ENCODE peak calls at places on chromosomes 2 and 18, in seven cellular contexts. Q is HS-27A; Y is occipital lobe; S is A549; C is progenitor cell of endocrine pancreas; W is naive thymus-derived CD8-positive, alpha-beta T cell; N is GM04504. J is an unnamed sample.

GRCh38 chr2:109125595-109126500 is 3.2 kb upstream of the SH3RF3 start:
- DNase-seq in N (peak; percentile 82), S (peak; percentile 14), Y (no peak), C (no peak), Q (peak; percentile 99), W (no peak), J (no peak)

GRCh38 chr18:40566510-40566844 is 1388.6 kb upstream of the PIK3C3 start:
- DNase-seq in N (no peak), S (no peak), W (no peak), Y (no peak), Q (no peak), C (no peak), J (no peak)

GRCh38 chr2:191376981-191377629 is 131.9 kb downstream of the MYO1B start:
- DNase-seq in W (no peak), Q (peak; percentile 63), N (peak; percentile 88), C (no peak), Y (peak; percentile 63), S (peak; percentile 83), J (no peak)

GRCh38 chr2:128425216-128425615 is 106.5 kb upstream of the HS6ST1 start:
- DNase-seq in W (no peak), Y (no peak), Q (no peak), C (no peak), N (no peak), S (no peak), J (peak; percentile 36)

GRCh38 chr2:66439291-66440010 is 4.5 kb downstream of the MEIS1 start:
- DNase-seq in C (no peak), S (no peak), Y (no peak), W (no peak), N (no peak), Q (no peak), J (peak; percentile 74)

GRCh38 chr2:167733750-167734149 is 513.6 kb downstream of the STK39 start:
- DNase-seq in Y (no peak), N (no peak), Q (no peak), S (no peak), C (no peak), W (no peak), J (no peak)

GRCh38 chr2:69789762-69790600 is 39.5 kb upstream of the GMCL1 start:
- DNase-seq in Q (no peak), N (no peak), C (no peak), W (no peak), S (no peak), Y (no peak), J (no peak)

GRCh38 chr2:3784731-3785130 is 81.4 kb downstream of the DCDC2C start:
- DNase-seq in S (no peak), Y (no peak), N (no peak), C (no peak), W (no peak), Q (no peak), J (no peak)

GRCh38 chr2:16813593-16813992 is 148.0 kb upstream of the CYRIA start:
- DNase-seq in S (no peak), N (no peak), C (no peak), W (no peak), Y (no peak), Q (no peak), J (no peak)

GRCh38 chr2:208252766-208253492 is 1.9 kb downstream of the IDH1 start:
- DNase-seq in W (no peak), N (no peak), Y (no peak), Q (no peak), S (peak; percentile 16), C (no peak), J (no peak)

GRCh38 chr2:136765256-136765735 is at the start of gene THSD7B:
- DNase-seq in Y (no peak), C (no peak), Q (no peak), S (no peak), N (no peak), W (no peak), J (peak; percentile 62)

GRCh38 chr2:237652181-237652580 is 24.8 kb downstream of the LRRFIP1 start:
- DNase-seq in Y (no peak), W (no peak), N (no peak), Q (no peak), S (no peak), C (no peak), J (no peak)

GRCh38 chr2:217362710-217363109 is 502.8 kb upstream of the TNP1 start:
- DNase-seq in Y (no peak), W (no peak), S (no peak), N (no peak), Q (no peak), C (no peak), J (no peak)

GRCh38 chr2:235008584-235009044 is 56.8 kb downstream of the SH3BP4 start:
- DNase-seq in N (no peak), Q (no peak), Y (no peak), S (no peak), W (no peak), C (peak; percentile 21), J (no peak)

GRCh38 chr2:19664651-19665050 is 237.1 kb downstream of the TTC32 start:
- DNase-seq in W (no peak), N (no peak), S (no peak), Y (no peak), C (no peak), Q (no peak), J (peak; percentile 11)

GRCh38 chr2:42338567-42339190 is 22.3 kb downstream of the COX7A2L start:
- DNase-seq in Y (no peak), W (no peak), S (no peak), C (no peak), Q (no peak), N (no peak), J (no peak)

GRCh38 chr2:231985823-231986261 is 24.3 kb downstream of the DIS3L2 start:
- DNase-seq in N (no peak), S (no peak), C (no peak), W (no peak), Q (no peak), Y (no peak), J (peak; percentile 58)

GRCh38 chr2:143937563-143938346 is 582.2 kb downstream of the ZEB2 start:
- DNase-seq in N (no peak), Q (no peak), W (no peak), C (no peak), Y (no peak), S (no peak), J (no peak)

GRCh38 chr2:177604291-177605065 is 211.9 kb downstream of the AGPS start:
- DNase-seq in N (peak; percentile 79), C (no peak), W (no peak), Y (no peak), Q (no peak), S (peak; percentile 51), J (no peak)

GRCh38 chr2:85907671-85908157 is 18.9 kb upstream of the ST3GAL5 start:
- DNase-seq in Q (no peak), N (no peak), C (no peak), W (no peak), Y (no peak), S (peak; percentile 54), J (no peak)

GRCh38 chr18:29250843-29251242 is 1073.9 kb upstream of the CDH2 start:
- DNase-seq in Q (no peak), Y (no peak), W (no peak), C (no peak), S (no peak), N (no peak), J (no peak)

GRCh38 chr2:1494906-1495305 is 81.6 kb downstream of the TPO start:
- DNase-seq in Y (no peak), N (no peak), S (no peak), C (no peak), Q (no peak), W (no peak), J (no peak)

GRCh38 chr2:28047698-28048097 is 157.2 kb downstream of the BABAM2 start:
- DNase-seq in S (no peak), N (no peak), Q (no peak), Y (no peak), W (no peak), C (no peak), J (no peak)

GRCh38 chr2:228774548-228774947 is 496.5 kb downstream of the PID1 start:
- DNase-seq in W (no peak), Q (no peak), C (no peak), N (no peak), S (no peak), Y (no peak), J (no peak)

GRCh38 chr2:150937030-150937429 is 324.6 kb downstream of the RBM43 start:
- DNase-seq in C (no peak), W (no peak), Y (no peak), Q (no peak), S (no peak), N (no peak), J (no peak)

GRCh38 chr18:26771524-26771923 is 94.0 kb downstream of the AQP4 start:
- DNase-seq in C (no peak), S (peak; percentile 17), Y (no peak), W (no peak), N (no peak), Q (no peak), J (no peak)

GRCh38 chr2:143452817-143453462 is 323.7 kb downstream of the ARHGAP15 start:
- DNase-seq in C (no peak), S (no peak), N (no peak), W (peak; percentile 35), Q (no peak), Y (no peak), J (no peak)

GRCh38 chr2:127361929-127362328 is 25.8 kb downstream of the MAP3K2 start:
- DNase-seq in C (no peak), Y (no peak), N (no peak), W (no peak), S (no peak), Q (no peak), J (no peak)

GRCh38 chr2:100832885-100833284 is 12.9 kb downstream of the NPAS2 start:
- DNase-seq in S (no peak), Q (no peak), C (no peak), Y (no peak), N (no peak), W (no peak), J (no peak)

GRCh38 chr18:44325903-44326650 is 354.6 kb upstream of the SETBP1 start:
- DNase-seq in W (no peak), N (peak; percentile 15), S (peak; percentile 30), Q (peak; percentile 29), Y (no peak), C (peak; percentile 34), J (peak; percentile 61)

GRCh38 chr2:41965886-41966285 is 81.9 kb upstream of the PKDCC start:
- DNase-seq in C (no peak), N (peak; percentile 35), Q (no peak), Y (no peak), S (peak; percentile 37), W (no peak), J (no peak)

GRCh38 chr2:11692966-11693521 is 23.0 kb upstream of the NTSR2 start:
- DNase-seq in W (peak; percentile 50), S (peak; percentile 76), C (peak; percentile 44), N (no peak), Y (no peak), Q (no peak), J (no peak)

GRCh38 chr2:26144953-26145680 is 27.8 kb upstream of the GAREM2 start:
- DNase-seq in Q (peak; percentile 7), N (peak; percentile 20), Y (peak; percentile 26), S (peak; percentile 79), W (peak; percentile 44), C (peak; percentile 43), J (peak; percentile 75)

GRCh38 chr2:121880283-121880682 is 124.8 kb downstream of the TSN start:
- DNase-seq in W (no peak), Q (no peak), S (no peak), C (no peak), N (no peak), Y (no peak), J (no peak)

J was measured in ecto neural progenitor cell.